ENCODE peak calls at places on chromosomes 13 and 19, in nine cellular contexts. A is left lung; O is iris pigment epithelial cell; G is activated CD4-positive, alpha-beta T cell treated with anti-CD3 and anti-CD28 coated beads for 4 hours; E is activated T-cell treated with anti-CD3 and anti-CD28 coated beads, Interleukin-2, amount 50 U/mL, for 4 hours; D is stimulated activated CD8-positive, alpha-beta memory T cell treated with anti-CD3 and anti-CD28 coated beads, Interleukin-7, amount 100 ng/mL, for 1 hour; S is stimulated activated CD4-positive, alpha-beta T cell treated with anti-CD3 and anti-CD28 coated beads, Interleukin-4, amount 100 ng/mL, for 4 hours; Q is AG09309; K is astrocyte of the spinal cord. R is an unnamed sample.
A peak's percentile ranks its signal among the peaks of the same experiment; 100 is the strongest.

GRCh38 chr13:100108913-100109507 is 20.1 kb downstream of the PCCA start:
- DNase-seq in A (no peak), E (no peak), K (no peak), O (no peak), G (no peak), Q (no peak), D (no peak), S (no peak), R (no peak)

GRCh38 chr19:35509861-35510625 is 3.4 kb downstream of the DMKN start:
- DNase-seq in G (peak; percentile 78), K (peak; percentile 5), A (peak; percentile 96), S (peak; percentile 79), Q (no peak), O (peak; percentile 16), D (peak; percentile 65), E (peak; percentile 73), R (peak; percentile 51)

GRCh38 chr13:108272333-108272732 is 2.8 kb downstream of the TNFSF13B start:
- DNase-seq in G (no peak), Q (no peak), K (peak; percentile 13), S (no peak), D (no peak), A (no peak), E (no peak), O (peak; percentile 25), R (no peak)

GRCh38 chr19:29660835-29661234 is 4.4 kb upstream of the PLEKHF1 start:
- DNase-seq in K (no peak), G (peak; percentile 67), O (peak; percentile 15), S (peak; percentile 58), E (peak; percentile 61), D (no peak), Q (no peak), A (no peak), R (no peak)

GRCh38 chr19:40907968-40908735 is 26.1 kb upstream of the CYP2A7 start:
- DNase-seq in S (peak; percentile 69), G (peak; percentile 24), A (peak; percentile 82), O (no peak), E (peak; percentile 37), Q (no peak), D (peak; percentile 47), K (no peak), R (no peak)

GRCh38 chr19:47581605-47582319 is 8.8 kb upstream of the ZNF541 start:
- DNase-seq in Q (no peak), K (no peak), D (no peak), E (no peak), A (no peak), S (no peak), O (no peak), G (no peak), R (no peak)

GRCh38 chr19:1354496-1355257 is 29.0 kb upstream of the NDUFS7 start:
- DNase-seq in K (peak; percentile 85), Q (peak; percentile 28), D (peak; percentile 67), A (peak; percentile 97), E (peak; percentile 79), O (peak; percentile 83), S (peak; percentile 89), G (peak; percentile 82), R (peak; percentile 85)

GRCh38 chr19:11752244-11752736 is 13.5 kb upstream of the ZNF823 start:
- DNase-seq in E (no peak), K (no peak), Q (no peak), O (no peak), A (no peak), G (no peak), S (no peak), D (no peak), R (no peak)

GRCh38 chr19:19372656-19373416 is 32.6 kb upstream of the GATAD2A start:
- DNase-seq in Q (no peak), G (no peak), A (peak; percentile 87), E (no peak), O (peak; percentile 75), K (peak; percentile 28), S (no peak), D (no peak), R (no peak)

GRCh38 chr13:108915095-108915633 is 285.8 kb downstream of the MYO16 start:
- DNase-seq in O (peak; percentile 78), D (no peak), E (no peak), A (no peak), G (no peak), K (peak; percentile 65), S (no peak), Q (no peak), R (no peak)

GRCh38 chr13:98528663-98529064 is 48.2 kb downstream of the STK24 start:
- DNase-seq in E (no peak), A (no peak), S (no peak), D (no peak), K (peak; percentile 28), O (peak; percentile 34), Q (no peak), G (no peak), R (no peak)

GRCh38 chr13:80274643-80275042 is 66.3 kb downstream of the SPRY2 start:
- DNase-seq in A (no peak), E (no peak), D (no peak), S (no peak), G (no peak), K (no peak), O (no peak), Q (no peak), R (no peak)

GRCh38 chr19:39951065-39951650 is 16.7 kb upstream of the FCGBP start:
- DNase-seq in S (no peak), O (no peak), E (no peak), G (no peak), Q (no peak), K (no peak), A (no peak), D (no peak), R (no peak)

GRCh38 chr19:45676851-45677263 is 8.8 kb downstream of the GIPR start:
- DNase-seq in E (peak; percentile 74), D (peak; percentile 25), A (peak; percentile 76), O (no peak), Q (no peak), K (no peak), S (peak; percentile 54), G (peak; percentile 75), R (no peak)

GRCh38 chr13:113351514-113352026 is 12.4 kb downstream of the GRTP1 start:
- DNase-seq in O (no peak), A (no peak), D (no peak), G (no peak), Q (no peak), S (no peak), K (no peak), E (no peak), R (no peak)

GRCh38 chr19:51417807-51418152 is 338 bp upstream of the SIGLEC10 start:
- DNase-seq in A (no peak), K (no peak), G (no peak), O (no peak), D (no peak), S (no peak), E (no peak), Q (no peak), R (no peak)

GRCh38 chr19:37654118-37654517 is 1.1 kb downstream of the ZFP30 start:
- DNase-seq in K (peak; percentile 24), D (no peak), Q (no peak), O (peak; percentile 4), S (no peak), E (no peak), A (no peak), G (no peak), R (no peak)

GRCh38 chr19:7331446-7331845 is 17.3 kb upstream of the ARHGEF18 start:
- DNase-seq in A (no peak), E (no peak), K (no peak), Q (no peak), O (no peak), D (no peak), G (no peak), S (no peak), R (no peak)

GRCh38 chr13:75481176-75482069 is 546 bp downstream of the TBC1D4 start:
- DNase-seq in E (no peak), A (peak; percentile 82), D (no peak), O (peak; percentile 43), K (peak; percentile 37), S (peak; percentile 15), Q (no peak), G (peak; percentile 3), R (peak; percentile 51)

GRCh38 chr19:43519436-43520088 is 7.4 kb downstream of the ETHE1 start:
- DNase-seq in O (peak; percentile 95), Q (peak; percentile 88), S (peak; percentile 76), D (peak; percentile 70), E (peak; percentile 82), K (peak; percentile 92), G (peak; percentile 84), A (peak; percentile 90), R (peak; percentile 78)

GRCh38 chr13:93767917-93768422 is 541.4 kb downstream of the GPC6 start:
- DNase-seq in S (no peak), O (no peak), Q (no peak), K (no peak), A (no peak), D (no peak), E (no peak), G (no peak), R (no peak)

GRCh38 chr13:105084931-105085330 is 1450.5 kb downstream of the EFNB2 start:
- DNase-seq in K (no peak), Q (no peak), E (no peak), D (no peak), G (no peak), A (no peak), O (no peak), S (no peak), R (no peak)

GRCh38 chr19:4051175-4052101 is 15.3 kb downstream of the ZBTB7A start:
- DNase-seq in E (no peak), Q (no peak), G (no peak), S (no peak), D (no peak), A (peak; percentile 88), O (peak; percentile 76), K (no peak), R (no peak)

GRCh38 chr19:15297416-15298224 is 34.7 kb downstream of the BRD4 start:
- DNase-seq in E (no peak), A (no peak), K (peak; percentile 87), G (peak; percentile 20), D (no peak), S (no peak), O (peak; percentile 80), Q (peak; percentile 70), R (peak; percentile 78)

GRCh38 chr19:3161453-3161852 is 17.1 kb upstream of the S1PR4 start:
- DNase-seq in D (no peak), S (no peak), G (no peak), K (no peak), Q (no peak), A (no peak), O (peak; percentile 40), E (no peak), R (no peak)

GRCh38 chr19:18090545-18091216 is 3.9 kb upstream of the IL12RB1 start:
- DNase-seq in D (no peak), A (peak; percentile 78), E (no peak), Q (no peak), G (no peak), S (no peak), O (peak; percentile 55), K (peak; percentile 10), R (no peak)

GRCh38 chr13:78372581-78372980 is 230.8 kb downstream of the POU4F1 start:
- DNase-seq in Q (no peak), O (no peak), E (no peak), K (peak; percentile 1), G (no peak), D (no peak), S (no peak), A (no peak), R (no peak)

GRCh38 chr19:4575267-4575793 is 15.8 kb upstream of the SEMA6B start:
- DNase-seq in O (peak; percentile 79), Q (peak; percentile 76), G (no peak), D (no peak), E (no peak), S (no peak), K (peak; percentile 91), A (no peak), R (no peak)

GRCh38 chr19:48837586-48838191 is 1.4 kb upstream of the HSD17B14 start:
- DNase-seq in O (no peak), D (no peak), Q (no peak), G (no peak), K (no peak), A (no peak), E (no peak), S (no peak), R (no peak)

GRCh38 chr13:99178636-99179035 is 22.0 kb upstream of the UBAC2 start:
- DNase-seq in O (no peak), G (no peak), D (no peak), A (no peak), K (no peak), S (no peak), Q (no peak), E (no peak), R (no peak)

GRCh38 chr13:23637813-23638212 is 67.6 kb downstream of the TNFRSF19 start:
- DNase-seq in K (no peak), D (no peak), A (no peak), E (no peak), G (no peak), O (no peak), Q (no peak), S (no peak), R (no peak)

R was measured in NCI-H1436.